ENCODE peak calls at places on chromosomes 7 and 10, in five cellular contexts. P, T, Y, E and R are unnamed samples.
A peak's percentile ranks its signal among the peaks of the same experiment; 100 is the strongest.

GRCh38 chr10:3287566-3288445 is 115.2 kb upstream of the PITRM1 start:
- DNase-seq in P (peak; percentile 26), T (no peak), Y (no peak), E (no peak), R (no peak)

GRCh38 chr7:99141756-99142726 is 1.9 kb downstream of the SMURF1 start:
- DNase-seq in P (no peak), T (peak; percentile 68), Y (peak; percentile 54), E (peak; percentile 78), R (peak; percentile 53)

GRCh38 chr7:105218215-105218614 is 170.5 kb downstream of the SRPK2 start:
- DNase-seq in P (peak; percentile 50), T (no peak), Y (no peak), E (no peak), R (no peak)

GRCh38 chr10:105506258-105506657 is 865.2 kb downstream of the SORCS3 start:
- DNase-seq in P (no peak), T (no peak), Y (no peak), E (no peak), R (no peak)

GRCh38 chr10:5628366-5628765 is 38.0 kb downstream of the ASB13 start:
- DNase-seq in P (no peak), T (no peak), Y (no peak), E (no peak), R (no peak)

GRCh38 chr10:23512355-23513058 is 73.6 kb downstream of the OTUD1 start:
- DNase-seq in P (peak; percentile 74), T (no peak), Y (no peak), E (peak; percentile 49), R (no peak)

GRCh38 chr10:16436367-16436757 is 448 bp upstream of the PTER start:
- DNase-seq in P (no peak), T (no peak), Y (no peak), E (no peak), R (peak; percentile 53)

GRCh38 chr7:137081694-137082093 is 213.2 kb downstream of the CHRM2 start:
- DNase-seq in P (no peak), T (no peak), Y (peak; percentile 79), E (peak; percentile 61), R (no peak)

GRCh38 chr7:135940077-135941075 is 36.8 kb downstream of the MTPN start:
- DNase-seq in P (no peak), T (no peak), Y (no peak), E (no peak), R (no peak)

GRCh38 chr7:28776463-28777157 is 181.5 kb downstream of the TRIL start:
- DNase-seq in P (no peak), T (no peak), Y (no peak), E (no peak), R (no peak)

GRCh38 chr7:139731802-139732470 is 45.9 kb downstream of the HIPK2 start:
- DNase-seq in P (peak; percentile 79), T (no peak), Y (peak; percentile 82), E (peak; percentile 95), R (no peak)

GRCh38 chr10:13382759-13383753 is 35.0 kb upstream of the SEPHS1 start:
- DNase-seq in P (no peak), T (no peak), Y (no peak), E (no peak), R (no peak)

GRCh38 chr7:123916240-123916724 is 8.8 kb upstream of the SPAM1 start:
- DNase-seq in P (peak; percentile 35), T (no peak), Y (no peak), E (no peak), R (no peak)

GRCh38 chr10:3472705-3473078 is 300.1 kb upstream of the PITRM1 start:
- DNase-seq in P (no peak), T (peak; percentile 24), Y (no peak), E (no peak), R (no peak)

GRCh38 chr7:155358948-155359712 is 61.5 kb downstream of the INSIG1 start:
- DNase-seq in P (no peak), T (no peak), Y (no peak), E (no peak), R (no peak)

GRCh38 chr7:104029765-104030164 is 40.3 kb upstream of the RELN start:
- DNase-seq in P (no peak), T (no peak), Y (no peak), E (no peak), R (no peak)

GRCh38 chr10:75108684-75109458 is 2.6 kb upstream of the SAMD8 start:
- DNase-seq in P (peak; percentile 27), T (no peak), Y (no peak), E (no peak), R (no peak)

GRCh38 chr7:48182736-48183369 is 11.6 kb downstream of the ABCA13 start:
- DNase-seq in P (no peak), T (no peak), Y (no peak), E (no peak), R (no peak)

GRCh38 chr7:106346167-106346677 is 61.4 kb upstream of the NAMPT start:
- DNase-seq in P (no peak), T (no peak), Y (no peak), E (no peak), R (no peak)

GRCh38 chr7:25716421-25716820 is 435.6 kb upstream of the NFE2L3 start:
- DNase-seq in P (no peak), T (no peak), Y (no peak), E (peak; percentile 41), R (no peak)

GRCh38 chr10:34916368-34916767 is 101.3 kb upstream of the PARD3 start:
- DNase-seq in P (no peak), T (no peak), Y (no peak), E (no peak), R (no peak)

GRCh38 chr7:97573065-97573464 is 158.8 kb upstream of the TAC1 start:
- DNase-seq in P (no peak), T (no peak), Y (no peak), E (no peak), R (no peak)

GRCh38 chr10:76881477-76882220 is 756.0 kb downstream of the KCNMA1 start:
- DNase-seq in P (no peak), T (no peak), Y (no peak), E (no peak), R (no peak)

GRCh38 chr10:91880310-91880709 is 29.0 kb downstream of the FGFBP3 start:
- DNase-seq in P (no peak), T (no peak), Y (no peak), E (no peak), R (no peak)

GRCh38 chr7:4682621-4683042 is 537 bp downstream of the FOXK1 start:
- DNase-seq in P (no peak), T (peak; percentile 28), Y (peak; percentile 61), E (peak; percentile 71), R (peak; percentile 67)

GRCh38 chr7:44949315-44949714 is 29.5 kb downstream of the MYO1G start:
- DNase-seq in P (no peak), T (no peak), Y (no peak), E (no peak), R (no peak)

DNA sequence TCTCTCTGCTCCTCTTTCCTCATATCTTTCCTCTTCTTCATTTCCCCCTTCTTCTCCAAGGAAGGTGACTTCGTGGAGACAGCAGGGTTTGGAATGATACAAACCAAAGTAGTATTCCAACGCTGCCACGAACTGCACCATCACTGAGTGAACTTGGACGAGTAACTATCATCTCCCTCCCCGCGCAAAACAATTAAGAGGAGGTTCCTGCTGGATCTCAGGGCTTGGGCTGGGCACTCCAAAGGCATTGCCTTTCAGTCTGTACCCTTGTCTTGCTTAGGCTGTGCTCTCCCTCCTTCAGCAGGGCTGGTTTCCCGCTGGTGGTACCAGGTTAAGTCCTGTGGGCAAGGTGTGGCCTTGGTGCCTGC is 790 bp upstream of the PITX3 start:
- DNase-seq in P (no peak), T (no peak), Y (no peak), E (no peak), R (no peak)
- H3K27me3 ChIP-seq in P (no peaks in the 10 kb centered on the region), T (peaks cover 16% of the 10 kb centered on the region), Y (peaks cover 4% of the 10 kb centered on the region), E (no peaks in the 10 kb centered on the region), R (peaks cover 18% of the 10 kb centered on the region)

GRCh38 chr7:125481323-125481722 is 551.7 kb upstream of the POT1 start:
- DNase-seq in P (no peak), T (no peak), Y (no peak), E (no peak), R (no peak)

GRCh38 chr7:125485223-125485622 is 555.6 kb upstream of the POT1 start:
- DNase-seq in P (no peak), T (no peak), Y (no peak), E (no peak), R (no peak)

GRCh38 chr7:125484755-125485154 is 555.1 kb upstream of the POT1 start:
- DNase-seq in P (no peak), T (no peak), Y (no peak), E (no peak), R (no peak)

DNA sequence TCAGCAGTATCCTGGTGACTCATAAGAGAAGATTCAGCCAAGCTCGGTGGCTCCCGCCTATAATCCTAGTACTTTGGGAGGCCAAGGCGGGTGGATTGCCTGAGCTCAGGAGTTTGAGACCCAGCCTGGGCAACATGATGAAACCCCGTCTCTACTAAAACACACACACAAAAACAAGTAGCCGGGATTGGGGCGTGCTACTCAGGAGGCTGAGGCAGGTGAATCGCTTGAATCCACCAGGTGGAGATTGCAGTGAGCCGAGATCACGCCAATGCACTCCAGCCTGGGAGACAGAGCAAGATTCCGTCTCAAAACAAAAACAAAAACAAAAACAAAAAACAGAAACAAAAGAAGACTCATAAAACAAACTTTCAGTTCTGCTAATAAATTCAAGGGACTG is 551.1 kb upstream of the POT1 start:
- DNase-seq in P (no peak), T (no peak), Y (no peak), E (no peak), R (no peak)
- H3K4me3 ChIP-seq in P (no peak overlapping the region), T (no peak overlapping the region), Y (no peak overlapping the region), E (no peak overlapping the region), R (no peak overlapping the region)

GRCh38 chr10:85788570-85788969 is 578.0 kb downstream of the GRID1 start:
- DNase-seq in P (no peak), T (no peak), Y (no peak), E (no peak), R (no peak)
- H3K9me3 ChIP-seq in P (no peaks in the 10 kb centered on the region), T (no peaks in the 10 kb centered on the region), Y (no peaks in the 10 kb centered on the region), E (no peaks in the 10 kb centered on the region), R (no peaks in the 10 kb centered on the region)

GRCh38 chr10:67808706-67809105 is 29.3 kb downstream of the DNAJC12 start:
- DNase-seq in P (no peak), T (no peak), Y (no peak), E (no peak), R (no peak)

GRCh38 chr10:67816719-67817118 is 21.3 kb downstream of the DNAJC12 start:
- DNase-seq in P (no peak), T (no peak), Y (no peak), E (no peak), R (no peak)

GRCh38 chr10:67815571-67816059 is 22.4 kb downstream of the DNAJC12 start:
- DNase-seq in P (no peak), T (no peak), Y (no peak), E (peak; percentile 24), R (no peak)

GRCh38 chr10:67809107-67809506 is 28.9 kb downstream of the DNAJC12 start:
- DNase-seq in P (no peak), T (no peak), Y (no peak), E (no peak), R (no peak)

GRCh38 chr10:67812007-67812406 is 26.0 kb downstream of the DNAJC12 start:
- DNase-seq in P (no peak), T (no peak), Y (no peak), E (no peak), R (no peak)
- H3K27me3 ChIP-seq in P (no peaks in the 10 kb centered on the region), T (peaks cover 4% of the 10 kb centered on the region), Y (no peaks in the 10 kb centered on the region), E (no peaks in the 10 kb centered on the region), R (no peaks in the 10 kb centered on the region)